ENCODE peak calls at places on chromosomes 4 and X, in four cellular contexts. U is H1, K is HepG2, X is K562. T is an unnamed sample.

GRCh38 chr4:113773014-113773413 is 11.5 kb upstream of the CAMK2D start:
- DNase-seq in U (no peak), K (no peak), X (no peak), T (no peak)

GRCh38 chr4:177246636-177247584 is 62.8 kb upstream of the NEIL3 start:
- DNase-seq in U (no peak), K (no peak), X (no peak), T (no peak)

GRCh38 chrX:57669961-57670360 is 10.1 kb downstream of the NLRP2B start:
- DNase-seq in U (no peak), K (no peak), X (no peak), T (no peak)

GRCh38 chr4:113539408-113539807 is 222.1 kb downstream of the CAMK2D start:
- DNase-seq in U (no peak), K (no peak), X (no peak), T (no peak)

GRCh38 chr4:83150563-83151330 is 36.2 kb upstream of the PLAC8 start:
- DNase-seq in U (no peak), K (peak), X (no peak), T (no peak)

GRCh38 chr4:21652508-21653108 is 296.0 kb downstream of the KCNIP4 start:
- DNase-seq in U (no peak), K (no peak), X (no peak), T (no peak)

GRCh38 chr4:103754844-103755243 is 35.1 kb upstream of the TACR3 start:
- DNase-seq in U (no peak), K (peak), X (no peak), T (no peak)

GRCh38 chr4:25993564-25994185 is 79.7 kb downstream of the SMIM20 start:
- DNase-seq in U (peak), K (peak), X (peak), T (peak)

GRCh38 chr4:127959794-127960193 is 5.2 kb downstream of the MFSD8 start:
- DNase-seq in U (no peak), K (no peak), X (no peak), T (no peak)

GRCh38 chrX:9148626-9149385 is 114.9 kb upstream of the FAM9B start:
- DNase-seq in U (peak), K (no peak), X (no peak), T (no peak)

GRCh38 chr4:152106781-152107321 is 346.0 kb upstream of the GATB start:
- DNase-seq in U (no peak), K (no peak), X (no peak), T (no peak)

GRCh38 chr4:56049428-56050212 is 100.9 kb downstream of the CEP135 start:
- DNase-seq in U (peak), K (no peak), X (peak), T (peak)

GRCh38 chrX:53717205-53717604 is 30.7 kb upstream of the HUWE1 start:
- DNase-seq in U (no peak), K (no peak), X (no peak), T (no peak)

GRCh38 chr4:30696195-30696594 is 24.0 kb upstream of the PCDH7 start:
- DNase-seq in U (no peak), K (no peak), X (no peak), T (no peak)

GRCh38 chrX:8272846-8273245 is 101.8 kb upstream of the VCX2 start:
- DNase-seq in U (no peak), K (no peak), X (no peak), T (no peak)

GRCh38 chrX:20829665-20830481 is 544.3 kb upstream of the CNKSR2 start:
- DNase-seq in U (no peak), K (no peak), X (no peak), T (peak)

GRCh38 chr4:74206088-74206826 is 48.3 kb downstream of the MTHFD2L start:
- DNase-seq in U (no peak), K (no peak), X (no peak), T (no peak)

GRCh38 chr4:38538517-38538916 is 125.5 kb upstream of the KLF3 start:
- DNase-seq in U (no peak), K (no peak), X (no peak), T (no peak)
- TF ChIP-seq EP300 in U (no peak), K (no peak), X (no peak), T (no peak)

GRCh38 chr4:102455750-102456149 is 45.4 kb upstream of the NFKB1 start:
- DNase-seq in U (no peak), K (no peak), X (no peak), T (no peak)

GRCh38 chr4:102454981-102455690 is 46.0 kb upstream of the NFKB1 start:
- DNase-seq in U (no peak), K (no peak), X (no peak), T (no peak)

GRCh38 chr4:102452854-102453253 is 48.3 kb upstream of the NFKB1 start:
- DNase-seq in U (no peak), K (no peak), X (no peak), T (no peak)

GRCh38 chr4:102454278-102454677 is 46.9 kb upstream of the NFKB1 start:
- DNase-seq in U (no peak), K (no peak), X (no peak), T (no peak)

GRCh38 chr4:102453827-102454226 is 47.3 kb upstream of the NFKB1 start:
- DNase-seq in U (no peak), K (no peak), X (no peak), T (no peak)
- H3K4me2 ChIP-seq in U (no peak), K (no peak), X (no peak), T (no peak)

GRCh38 chrX:81337805-81338204 is 135.9 kb downstream of the SH3BGRL start:
- DNase-seq in U (no peak), K (no peak), X (no peak), T (no peak)

GRCh38 chrX:81336455-81337144 is 134.7 kb downstream of the SH3BGRL start:
- DNase-seq in U (no peak), K (no peak), X (no peak), T (no peak)

GRCh38 chrX:81338924-81339323 is 137.0 kb downstream of the SH3BGRL start:
- DNase-seq in U (no peak), K (no peak), X (no peak), T (no peak)
- TF ChIP-seq MAFK in U (no peak), K (no peak), X (no peak), T (no peak)

DNA sequence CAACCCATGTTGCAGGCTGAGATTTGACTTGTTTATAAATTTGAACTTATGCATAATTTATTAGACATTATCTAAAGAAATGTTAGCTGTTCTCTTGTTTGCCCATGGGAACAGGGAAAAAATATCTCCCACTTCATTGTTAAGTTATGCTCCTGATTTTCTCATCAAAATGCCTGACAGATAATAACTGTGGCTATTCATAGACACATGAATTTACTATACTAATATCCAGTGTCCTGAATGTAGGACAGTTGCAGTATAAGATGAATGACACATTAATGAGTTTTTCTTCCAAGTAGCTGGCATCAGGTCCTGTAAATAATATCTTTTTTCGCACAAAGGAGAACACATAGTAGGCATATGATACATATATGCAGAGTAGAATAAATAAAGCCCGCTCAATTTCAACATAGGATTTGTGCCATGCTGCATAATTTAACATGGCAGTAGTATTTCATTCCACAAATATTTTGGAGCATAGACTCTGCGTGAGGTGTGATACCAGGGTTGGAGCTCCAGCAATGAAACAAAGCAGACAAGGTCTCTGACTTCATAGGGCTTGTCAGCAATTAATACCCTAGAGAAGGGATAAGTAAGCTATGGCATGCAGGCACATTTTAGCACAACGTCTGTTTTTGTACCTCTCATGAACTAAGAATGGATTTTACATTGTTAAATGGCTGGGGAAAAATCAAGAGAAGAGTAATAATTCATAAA is 40.4 kb upstream of the DDX53 start:
- DNase-seq in U (no peak), K (no peak), X (no peak), T (no peak)
- TF ChIP-seq EP300 in U (no peak), K (no peak), X (no peak), T (no peak)

GRCh38 chr4:8847331-8847730 is 24.3 kb downstream of the HMX1 start:
- DNase-seq in U (no peak), K (no peak), X (no peak), T (no peak)
- H3K4me2 ChIP-seq in U (no peak), K (no peak), X (no peak), T (no peak)